ENCODE peak calls at places on chromosomes 3 and 15, in eight cellular contexts. H is GM23338, S is A549, V is K562, G is HCT116, L is SK-N-SH, Y is HepG2, O is Panc1. X is an unnamed sample.

GRCh38 chr3:128804017-128804816 is 75.2 kb upstream of the ACAD9 start:
- DNase-seq in S (no peak), L (no peak), Y (no peak), V (peak), G (no peak), O (no peak), H (peak), X (no peak)

GRCh38 chr3:27034255-27034654 is 334.9 kb downstream of the NEK10 start:
- DNase-seq in H (no peak), O (no peak), L (no peak), G (no peak), Y (no peak), V (no peak), S (no peak), X (no peak)

GRCh38 chr3:10333359-10333670 is 12.4 kb upstream of the SEC13 start:
- DNase-seq in S (no peak), V (no peak), G (no peak), H (no peak), L (no peak), Y (no peak), O (no peak), X (no peak)

GRCh38 chr3:40299721-40300335 is 9.7 kb upstream of the EIF1B start:
- DNase-seq in O (no peak), S (no peak), Y (no peak), H (no peak), V (no peak), G (no peak), L (no peak), X (peak)

GRCh38 chr15:34984884-34985630 is 3.0 kb downstream of the ZNF770 start:
- DNase-seq in L (no peak), O (no peak), S (no peak), V (no peak), G (no peak), Y (peak), H (no peak), X (peak)

GRCh38 chr3:150114873-150115570 is 144.3 kb upstream of the PFN2 start:
- DNase-seq in S (no peak), L (no peak), Y (no peak), G (no peak), H (no peak), O (no peak), V (no peak), X (no peak)

GRCh38 chr15:90015749-90016148 is 14.6 kb downstream of the ZNF710 start:
- DNase-seq in L (no peak), G (no peak), V (no peak), Y (no peak), S (no peak), H (no peak), O (no peak), X (no peak)

GRCh38 chr3:14467723-14468620 is 65.6 kb downstream of the SLC6A6 start:
- DNase-seq in Y (peak), V (peak), L (peak), G (no peak), O (no peak), S (peak), H (peak), X (peak)

GRCh38 chr3:144096016-144096415 is 124.4 kb downstream of the DIPK2A start:
- DNase-seq in G (no peak), S (no peak), H (no peak), O (no peak), L (no peak), Y (no peak), V (no peak), X (no peak)

GRCh38 chr3:17874630-17875029 is 132.2 kb upstream of the TBC1D5 start:
- DNase-seq in H (no peak), L (no peak), V (no peak), S (no peak), G (no peak), O (no peak), Y (no peak), X (peak)

GRCh38 chr15:98548172-98548971 is 100.0 kb upstream of the IGF1R start:
- DNase-seq in L (peak), S (peak), V (no peak), H (peak), Y (no peak), G (no peak), O (peak), X (peak)

GRCh38 chr3:127365383-127365782 is 77.5 kb upstream of the PRR20G start:
- DNase-seq in O (no peak), L (no peak), Y (no peak), G (no peak), H (no peak), S (no peak), V (no peak), X (no peak)
- TF ChIP-seq REST in O (no peak), L (no peak), Y (no peak), G (no peak), H (no peak), S (no peak), V (no peak), X (no peak)

GRCh38 chr3:123085293-123085949 is 18.6 kb downstream of the PDIA5 start:
- DNase-seq in V (no peak), G (no peak), Y (peak), L (peak), S (no peak), H (no peak), O (no peak), X (no peak)
- H3K27ac ChIP-seq in V (peak), G (no peak), Y (peak), L (no peak), S (no peak), H (peak), O (peak), X (no peak)

GRCh38 chr15:92304239-92304975 is 89.3 kb upstream of the ST8SIA2 start:
- DNase-seq in O (no peak), V (no peak), G (no peak), S (no peak), L (no peak), H (no peak), Y (no peak), X (no peak)

GRCh38 chr15:92305342-92305741 is 88.3 kb upstream of the ST8SIA2 start:
- DNase-seq in H (no peak), G (no peak), V (no peak), Y (no peak), S (no peak), O (no peak), L (no peak), X (no peak)

DNA sequence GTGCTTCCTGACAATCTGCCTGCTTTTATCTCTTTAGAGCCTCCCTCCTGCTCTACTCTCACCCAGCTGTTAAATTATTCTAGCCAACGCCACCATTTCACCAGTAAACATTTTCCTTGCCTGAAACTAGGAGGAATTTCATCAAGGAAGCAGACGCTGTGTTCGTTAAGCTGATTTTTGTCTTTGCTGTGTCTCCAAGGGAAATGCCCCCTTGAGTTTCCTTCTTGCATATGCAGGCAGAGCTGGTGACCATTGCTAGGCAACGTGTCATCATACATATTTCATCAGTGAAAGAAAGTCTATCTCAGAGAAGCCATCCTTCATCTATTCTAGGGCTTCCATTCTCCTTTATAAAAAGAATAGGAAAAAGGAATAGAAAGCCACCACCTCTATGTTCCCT is 87.0 kb upstream of the ST8SIA2 start:
- DNase-seq in G (peak), O (no peak), Y (peak), S (peak), L (peak), V (no peak), H (peak), X (no peak)
- TF ChIP-seq REST in G (no peak), O (no peak), Y (no peak), S (no peak), L (no peak), V (no peak), H (no peak), X (no peak)

GRCh38 chr15:67570875-67571642 is 28.6 kb downstream of the MAP2K5 start:
- DNase-seq in H (no peak), G (no peak), V (no peak), S (no peak), Y (no peak), O (no peak), L (no peak), X (no peak)
- H3K27ac ChIP-seq in H (no peak), G (no peak), V (no peak), S (no peak), Y (no peak), O (no peak), L (no peak), X (no peak)

DNA sequence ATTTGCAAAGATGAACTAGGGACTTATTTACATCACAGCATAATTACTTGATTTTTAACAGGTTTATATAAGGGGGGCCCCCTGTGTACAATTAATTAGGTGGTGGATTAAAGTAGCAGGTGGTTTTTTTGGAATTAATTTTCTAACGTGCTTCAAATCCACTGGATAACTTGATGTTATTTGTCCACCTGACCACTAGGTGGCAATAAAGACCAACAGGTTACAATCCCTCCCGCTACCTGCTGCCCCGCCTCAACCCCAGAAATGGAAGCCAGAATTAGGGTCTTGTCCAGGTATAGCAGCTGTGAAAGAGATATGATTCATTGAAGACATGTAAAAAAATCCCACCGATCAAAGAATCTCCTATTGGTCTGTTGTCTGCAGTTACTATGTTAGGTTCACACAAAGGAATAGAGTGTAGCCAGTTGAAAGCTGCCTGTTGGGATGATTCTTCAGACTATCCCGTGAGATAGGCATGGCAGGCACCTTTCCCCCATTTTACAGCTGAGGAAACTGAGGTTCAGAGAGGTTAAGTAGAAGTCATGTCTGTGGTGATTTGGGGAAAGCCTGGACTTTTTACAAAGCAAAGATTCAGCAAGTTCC is 44.0 kb downstream of the MFSD1 start:
- DNase-seq in S (peak), G (peak), O (no peak), L (peak), Y (peak), H (peak), V (peak), X (peak)
- TF ChIP-seq REST in S (no peak), G (no peak), O (no peak), L (no peak), Y (no peak), H (no peak), V (no peak), X (no peak)

GRCh38 chr3:186125118-186125517 is 16.2 kb upstream of the ETV5 start:
- DNase-seq in L (no peak), V (no peak), G (no peak), S (no peak), Y (no peak), H (no peak), O (no peak), X (no peak)
- H3K27ac ChIP-seq in L (no peak), V (no peak), G (no peak), S (no peak), Y (no peak), H (no peak), O (no peak), X (no peak)

X was measured in HL-60.